ENCODE peak calls at places on chromosomes 2 and 18, in ten cellular contexts. D is stimulated activated CD8-positive, alpha-beta memory T cell treated with anti-CD3 and anti-CD28 coated beads, Interleukin-4, amount 100 ng/mL, for 24 hours; N is nephron progenitor cell; B is kidney; U is mucosa of gallbladder; T is stimulated activated naive CD4-positive, alpha-beta T cell treated with Interleukin-2 at 50 U/mL for 16 hours; L is NAMALWA; Z is amniotic stem cell; X is iris pigment epithelial cell; S is amygdala. P is an unnamed sample.

GRCh38 chr2:127530245-127531132 is 4.2 kb upstream of the IWS1 start:
- DNase-seq in D (no peak), N (no peak), B (no peak), U (no peak), T (no peak), L (peak; percentile 16), Z (no peak), X (no peak), S (no peak), P (no peak)

GRCh38 chr2:72112421-72112820 is 35.2 kb downstream of the CYP26B1 start:
- DNase-seq in D (no peak), N (no peak), B (no peak), U (no peak), T (no peak), L (no peak), Z (peak; percentile 47), X (peak; percentile 74), S (no peak), P (no peak)

GRCh38 chr2:111028720-111029119 is 92.0 kb upstream of the BCL2L11 start:
- DNase-seq in D (no peak), N (no peak), B (no peak), U (no peak), T (no peak), L (no peak), Z (no peak), X (no peak), S (no peak), P (peak; percentile 26)

GRCh38 chr2:145027073-145027459 is 507.1 kb upstream of the ZEB2 start:
- DNase-seq in D (no peak), N (no peak), B (no peak), U (no peak), T (no peak), L (no peak), Z (no peak), X (peak; percentile 85), S (no peak), P (no peak)

GRCh38 chr2:127081826-127082633 is 24.9 kb downstream of the BIN1 start:
- DNase-seq in D (peak; percentile 61), N (peak; percentile 33), B (no peak), U (peak; percentile 40), T (peak; percentile 59), L (peak; percentile 32), Z (no peak), X (peak; percentile 50), S (peak; percentile 36), P (peak; percentile 86)

GRCh38 chr18:13245481-13246000 is 27.0 kb downstream of the LDLRAD4 start:
- DNase-seq in D (no peak), N (no peak), B (no peak), U (no peak), T (no peak), L (no peak), Z (no peak), X (no peak), S (no peak), P (no peak)

GRCh38 chr2:180203972-180204371 is 196.9 kb upstream of the CWC22 start:
- DNase-seq in D (no peak), N (no peak), B (no peak), U (no peak), T (no peak), L (no peak), Z (no peak), X (peak; percentile 85), S (no peak), P (no peak)

GRCh38 chr18:8839285-8839684 is 133.9 kb downstream of the MTCL1 start:
- DNase-seq in D (no peak), N (no peak), B (no peak), U (no peak), T (no peak), L (no peak), Z (no peak), X (no peak), S (no peak), P (no peak)

GRCh38 chr2:48295421-48295820 is 234.5 kb upstream of the STON1 start:
- DNase-seq in D (no peak), N (no peak), B (no peak), U (no peak), T (no peak), L (no peak), Z (no peak), X (no peak), S (no peak), P (no peak)

GRCh38 chr18:5066380-5066977 is 130.6 kb downstream of the AKAIN1 start:
- DNase-seq in D (no peak), N (no peak), B (no peak), U (no peak), T (no peak), L (peak; percentile 52), Z (no peak), X (no peak), S (no peak), P (peak; percentile 45)

GRCh38 chr2:238811765-238812164 is 36.1 kb upstream of the TWIST2 start:
- DNase-seq in D (no peak), N (no peak), B (no peak), U (no peak), T (no peak), L (no peak), Z (no peak), X (no peak), S (no peak), P (no peak)

GRCh38 chr2:128358941-128359731 is 40.5 kb upstream of the HS6ST1 start:
- DNase-seq in D (no peak), N (no peak), B (peak; percentile 56), U (peak; percentile 8), T (no peak), L (no peak), Z (no peak), X (no peak), S (no peak), P (no peak)

GRCh38 chr2:55768991-55769390 is 75.3 kb upstream of the PNPT1 start:
- DNase-seq in D (no peak), N (no peak), B (no peak), U (no peak), T (no peak), L (no peak), Z (no peak), X (no peak), S (no peak), P (no peak)

GRCh38 chr2:23689891-23690290 is 237.0 kb downstream of the ATAD2B start:
- DNase-seq in D (no peak), N (no peak), B (no peak), U (no peak), T (no peak), L (no peak), Z (no peak), X (no peak), S (no peak), P (no peak)

GRCh38 chr2:36420569-36421164 is 65.1 kb downstream of the CRIM1 start:
- DNase-seq in D (no peak), N (no peak), B (no peak), U (no peak), T (no peak), L (no peak), Z (no peak), X (no peak), S (no peak), P (no peak)

GRCh38 chr2:1594281-1595171 is 149.8 kb downstream of the PXDN start:
- DNase-seq in D (no peak), N (no peak), B (peak; percentile 42), U (no peak), T (no peak), L (no peak), Z (no peak), X (no peak), S (no peak), P (no peak)

GRCh38 chr2:227703961-227704360 is 13.9 kb downstream of the SLC19A3 start:
- DNase-seq in D (no peak), N (no peak), B (no peak), U (no peak), T (no peak), L (no peak), Z (no peak), X (peak; percentile 66), S (no peak), P (no peak)

GRCh38 chr2:23606968-23607367 is 222.0 kb downstream of the KLHL29 start:
- DNase-seq in D (no peak), N (no peak), B (no peak), U (no peak), T (no peak), L (no peak), Z (no peak), X (peak; percentile 77), S (no peak), P (no peak)

GRCh38 chr18:74266161-74266560 is 25.6 kb downstream of the CYB5A start:
- DNase-seq in D (no peak), N (no peak), B (no peak), U (no peak), T (no peak), L (no peak), Z (no peak), X (peak; percentile 85), S (no peak), P (no peak)

GRCh38 chr2:65564299-65564698 is 131.9 kb upstream of the SPRED2 start:
- DNase-seq in D (no peak), N (no peak), B (no peak), U (no peak), T (no peak), L (no peak), Z (no peak), X (no peak), S (no peak), P (no peak)

GRCh38 chr2:12718662-12719399 is 2.1 kb downstream of the TRIB2 start:
- DNase-seq in D (no peak), N (peak; percentile 30), B (peak; percentile 74), U (no peak), T (peak; percentile 47), L (peak; percentile 38), Z (no peak), X (peak; percentile 28), S (no peak), P (no peak)

GRCh38 chr2:25529034-25529433 is 144.3 kb downstream of the DTNB start:
- DNase-seq in D (no peak), N (no peak), B (no peak), U (no peak), T (no peak), L (no peak), Z (no peak), X (no peak), S (no peak), P (no peak)

GRCh38 chr18:61957801-61958516 is 65.2 kb upstream of the RNF152 start:
- DNase-seq in D (no peak), N (no peak), B (no peak), U (no peak), T (no peak), L (no peak), Z (no peak), X (peak; percentile 73), S (no peak), P (no peak)

GRCh38 chr18:75478996-75479870 is 51.7 kb upstream of the SMIM21 start:
- DNase-seq in D (no peak), N (no peak), B (no peak), U (no peak), T (no peak), L (peak; percentile 66), Z (peak; percentile 6), X (peak; percentile 65), S (no peak), P (peak; percentile 43)